ENCODE peak calls at places on chromosome 14, in nine cellular contexts. W, K, B, S, G, H, Q, C and L are unnamed samples.
A peak's percentile ranks its signal among the peaks of the same experiment; 100 is the strongest.

GRCh38 chr14:73422515-73422914 is 35.8 kb downstream of the NUMB start:
- DNase-seq in C (no peak), W (peak; percentile 35), B (no peak), H (no peak), G (no peak), Q (no peak), K (no peak), S (no peak), L (no peak)

GRCh38 chr14:39426605-39427004 is 5.6 kb downstream of the FBXO33 start:
- DNase-seq in G (no peak), B (no peak), S (no peak), Q (no peak), K (peak; percentile 58), C (no peak), H (no peak), W (peak; percentile 26), L (no peak)

GRCh38 chr14:50027797-50028196 is 88.6 kb downstream of the VCPKMT start:
- DNase-seq in K (no peak), G (no peak), Q (no peak), B (no peak), C (no peak), S (no peak), W (no peak), H (no peak), L (no peak)

GRCh38 chr14:86088156-86088555 is 558.2 kb downstream of the FLRT2 start:
- DNase-seq in Q (no peak), C (no peak), S (no peak), B (no peak), H (no peak), W (no peak), K (no peak), G (no peak), L (no peak)

GRCh38 chr14:22039938-22040780 is 366.5 kb upstream of the OR4E1 start:
- DNase-seq in C (no peak), H (no peak), B (no peak), K (no peak), Q (no peak), G (no peak), S (no peak), W (peak; percentile 1), L (no peak)

GRCh38 chr14:71932229-71932951 is at the start of gene RGS6:
- DNase-seq in H (no peak), W (no peak), S (peak; percentile 28), B (no peak), K (no peak), C (peak; percentile 37), Q (no peak), G (no peak), L (no peak)

GRCh38 chr14:54572316-54572715 is 5.4 kb downstream of the SAMD4A start:
- DNase-seq in C (no peak), B (no peak), H (no peak), Q (no peak), S (no peak), W (peak; percentile 60), G (no peak), K (peak; percentile 58), L (no peak)

GRCh38 chr14:69803753-69804152 is 6.7 kb upstream of the SLC10A1 start:
- DNase-seq in G (no peak), S (no peak), K (no peak), C (no peak), B (no peak), H (no peak), W (no peak), Q (no peak), L (no peak)

GRCh38 chr14:68235011-68235410 is 415.4 kb downstream of the RAD51B start:
- DNase-seq in B (no peak), C (no peak), K (peak; percentile 38), S (no peak), H (no peak), W (peak; percentile 65), Q (no peak), G (no peak), L (no peak)

GRCh38 chr14:99752486-99753121 is 40.6 kb upstream of the EML1 start:
- DNase-seq in H (no peak), Q (no peak), C (no peak), K (peak; percentile 69), W (peak; percentile 84), G (no peak), S (no peak), B (no peak), L (no peak)

GRCh38 chr14:72444701-72445100 is 449.2 kb downstream of the DPF3 start:
- DNase-seq in G (no peak), K (no peak), S (no peak), Q (no peak), B (no peak), W (no peak), H (no peak), C (no peak), L (no peak)

GRCh38 chr14:87457727-87458126 is 535.3 kb downstream of the GALC start:
- DNase-seq in G (no peak), B (no peak), S (no peak), Q (no peak), K (peak; percentile 8), C (no peak), H (no peak), W (peak; percentile 10), L (no peak)

GRCh38 chr14:99380402-99380801 is 100.3 kb downstream of the SETD3 start:
- DNase-seq in H (no peak), S (no peak), G (no peak), C (no peak), K (no peak), Q (no peak), B (no peak), W (no peak), L (no peak)

GRCh38 chr14:97280526-97280925 is 483.3 kb downstream of the VRK1 start:
- DNase-seq in G (no peak), Q (no peak), C (no peak), B (no peak), W (no peak), H (no peak), S (no peak), K (no peak), L (no peak)

DNA sequence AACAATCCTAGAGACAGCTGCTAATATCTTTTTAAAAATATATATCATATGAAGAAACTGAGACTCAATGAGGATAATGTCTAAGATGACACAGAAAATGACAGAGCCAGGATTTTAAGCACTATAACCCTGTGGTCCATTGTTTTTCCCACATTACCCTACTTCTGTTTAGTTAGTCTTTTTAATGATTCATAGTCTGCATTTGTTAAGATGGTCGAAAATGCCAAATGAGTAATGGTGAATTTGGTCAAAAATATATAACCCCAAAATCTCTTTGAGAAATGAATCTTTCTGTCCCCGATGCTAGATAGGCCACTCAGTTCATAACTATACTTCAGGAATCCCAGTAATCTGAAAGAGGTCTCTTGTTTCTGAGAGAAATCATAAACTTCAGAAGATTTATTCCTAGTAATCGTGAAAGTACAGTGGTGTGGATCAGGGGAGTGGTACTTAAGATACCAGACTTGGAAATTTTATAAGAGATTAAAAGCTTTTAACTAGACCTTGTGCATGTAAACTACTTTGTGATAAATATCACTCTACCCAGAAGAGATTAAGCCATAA is 10.8 kb downstream of the RTRAF start:
- DNase-seq in Q (no peak), S (no peak), H (no peak), G (no peak), B (no peak), W (no peak), K (no peak), C (no peak), L (no peak)
- H3K27ac ChIP-seq in Q (peak overlapping the region; percentile 10), S (no peak overlapping the region), H (no peak overlapping the region), G (no peak overlapping the region), B (no peak overlapping the region), W (no peak overlapping the region), K (no peak overlapping the region), C (no peak overlapping the region), L (no peak overlapping the region)

DNA sequence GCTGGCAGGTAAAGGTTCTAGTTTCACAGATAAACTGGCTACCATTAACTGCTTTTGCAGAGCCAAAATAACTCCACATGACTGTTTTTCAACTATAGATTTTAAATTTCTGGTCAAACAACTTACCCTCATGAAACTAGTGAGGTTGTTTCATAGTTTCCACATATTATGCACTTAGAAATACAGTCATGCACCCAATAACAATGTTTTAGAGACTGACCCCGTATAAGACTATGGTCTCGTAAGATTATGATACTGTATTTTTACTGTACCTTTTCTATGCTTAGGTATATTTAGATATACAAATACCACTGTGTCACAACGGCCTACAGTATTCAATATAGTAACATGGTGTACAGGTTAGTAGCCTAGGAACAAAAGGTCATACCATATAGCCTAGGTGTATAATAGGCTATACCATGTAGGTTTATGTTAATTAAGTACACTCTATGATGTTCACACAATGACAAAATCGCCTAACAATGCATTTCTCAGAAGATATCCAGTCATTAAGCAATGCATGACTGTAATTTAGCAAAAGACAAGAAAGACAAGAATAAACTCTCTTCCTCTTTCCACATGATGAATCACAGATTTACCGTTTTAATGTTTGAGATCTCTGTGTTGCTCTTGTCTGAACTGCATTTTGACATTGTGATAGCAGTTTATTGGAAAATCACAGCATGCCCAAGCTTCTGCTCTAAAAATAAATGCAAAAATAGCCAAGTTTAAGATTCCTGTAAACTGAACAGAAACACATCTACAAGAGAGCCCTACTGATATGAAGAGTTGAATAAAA is 17.1 kb downstream of the DICER1 start:
- DNase-seq in C (no peak), G (no peak), S (no peak), H (no peak), B (no peak), W (peak; percentile 42), K (no peak), Q (no peak), L (no peak)
- H3K4me1 ChIP-seq in C (peaks cover 4% of the 10 kb centered on the region), G (peaks cover 49% of the 10 kb centered on the region), S (peaks cover 91% of the 10 kb centered on the region), H (peaks cover 84% of the 10 kb centered on the region), B (peaks cover 69% of the 10 kb centered on the region), W (peaks cover 1% of the 10 kb centered on the region), K (peaks cover 2% of the 10 kb centered on the region), Q (peaks cover 70% of the 10 kb centered on the region), L (peaks cover 3% of the 10 kb centered on the region)

GRCh38 chr14:88551094-88551870 is 3.5 kb downstream of the PTPN21 start:
- DNase-seq in W (peak; percentile 78), H (no peak), Q (peak; percentile 91), C (peak; percentile 72), B (peak; percentile 83), K (peak; percentile 90), S (peak; percentile 85), G (peak; percentile 82), L (no peak)
- H3K4me3 ChIP-seq in W (peak overlapping the region; percentile 95), H (peak overlapping the region; percentile 38), Q (peak overlapping the region; percentile 61), C (peak overlapping the region; percentile 57), B (peak overlapping the region; percentile 77), K (peak overlapping the region; percentile 73), S (peak overlapping the region; percentile 62), G (peak overlapping the region; percentile 66), L (peak overlapping the region; percentile 48)

GRCh38 chr14:34424488-34424887 is 37.6 kb downstream of the SPTSSA start:
- DNase-seq in G (no peak), C (no peak), K (no peak), H (no peak), Q (no peak), B (no peak), W (no peak), S (no peak), L (no peak)
- H3K27ac ChIP-seq in G (no peak overlapping the region), C (no peak overlapping the region), K (no peak overlapping the region), H (no peak overlapping the region), Q (no peak overlapping the region), B (no peak overlapping the region), W (no peak overlapping the region), S (no peak overlapping the region), L (no peak overlapping the region)